ENCODE peak calls at places on chromosome 13, in ten cellular contexts. F is kidney; V is heart left ventricle; U is endodermal cell; X is thoracic aorta; A is vagina; C is fibroblast of lung; K is cardiac muscle cell; L is effector memory CD4-positive, alpha-beta T cell; N is Peyer's patch. H is an unnamed sample.

GRCh38 chr13:41495044-41495443 is 37.7 kb downstream of the RGCC start:
- DNase-seq in F (no peak), V (no peak), U (no peak), X (no peak), A (no peak), C (no peak), K (no peak), L (no peak), N (no peak), H (no peak)

GRCh38 chr13:30864352-30865130 is 41.5 kb upstream of the MEDAG start:
- DNase-seq in F (no peak), V (no peak), U (peak; percentile 50), X (no peak), A (no peak), C (peak; percentile 98), K (peak; percentile 89), L (no peak), N (no peak), H (no peak)

GRCh38 chr13:27170521-27171243 is 929 bp downstream of the USP12 start:
- DNase-seq in F (peak; percentile 84), V (no peak), U (peak; percentile 85), X (no peak), A (no peak), C (no peak), K (peak; percentile 59), L (peak; percentile 5), N (peak; percentile 61), H (peak; percentile 78)

GRCh38 chr13:40440990-40441820 is 225.2 kb downstream of the FOXO1 start:
- DNase-seq in F (peak; percentile 89), V (peak; percentile 89), U (no peak), X (peak; percentile 38), A (no peak), C (peak; percentile 42), K (peak; percentile 55), L (no peak), N (peak; percentile 68), H (peak; percentile 69)

GRCh38 chr13:113155201-113155600 is 3.2 kb upstream of the PROZ start:
- DNase-seq in F (no peak), V (no peak), U (peak; percentile 41), X (no peak), A (peak; percentile 86), C (no peak), K (no peak), L (no peak), N (no peak), H (no peak)

GRCh38 chr13:93775027-93775426 is 548.4 kb downstream of the GPC6 start:
- DNase-seq in F (no peak), V (no peak), U (no peak), X (no peak), A (no peak), C (no peak), K (no peak), L (no peak), N (no peak), H (no peak)

GRCh38 chr13:48585456-48585840 is 52.6 kb upstream of the RCBTB2 start:
- DNase-seq in F (no peak), V (no peak), U (no peak), X (no peak), A (no peak), C (peak; percentile 82), K (peak; percentile 88), L (no peak), N (no peak), H (no peak)

GRCh38 chr13:111949311-111949710 is 117.6 kb upstream of the SOX1 start:
- DNase-seq in F (no peak), V (no peak), U (no peak), X (no peak), A (peak; percentile 49), C (no peak), K (no peak), L (no peak), N (peak; percentile 20), H (peak; percentile 40)

GRCh38 chr13:40665061-40665753 is 1.2 kb downstream of the FOXO1 start:
- DNase-seq in F (peak; percentile 86), V (peak; percentile 52), U (peak; percentile 77), X (no peak), A (no peak), C (no peak), K (no peak), L (no peak), N (peak; percentile 72), H (peak; percentile 80)

GRCh38 chr13:48232420-48233096 is 448 bp upstream of the ITM2B start:
- DNase-seq in F (no peak), V (no peak), U (peak; percentile 91), X (no peak), A (peak; percentile 94), C (no peak), K (no peak), L (peak; percentile 2), N (peak; percentile 89), H (no peak)

GRCh38 chr13:49023441-49023840 is 47.7 kb downstream of the FNDC3A start:
- DNase-seq in F (no peak), V (no peak), U (no peak), X (no peak), A (no peak), C (peak; percentile 88), K (peak; percentile 38), L (no peak), N (no peak), H (no peak)

GRCh38 chr13:46893820-46894533 is 2.9 kb downstream of the HTR2A start:
- DNase-seq in F (peak; percentile 82), V (peak; percentile 50), U (peak; percentile 91), X (no peak), A (no peak), C (peak; percentile 36), K (peak; percentile 65), L (peak; percentile 29), N (peak; percentile 74), H (peak; percentile 90)

GRCh38 chr13:100209857-100210580 is 121.1 kb downstream of the PCCA start:
- DNase-seq in F (no peak), V (no peak), U (no peak), X (no peak), A (no peak), C (peak; percentile 87), K (peak; percentile 60), L (no peak), N (no peak), H (no peak)
- H3K4me3 ChIP-seq in F (no peak overlapping the region), V (no peak overlapping the region), U (no peak overlapping the region), X (no peak overlapping the region), A (no peak overlapping the region), C (no peak overlapping the region), K (no peak overlapping the region), L (no peak overlapping the region), N (no peak overlapping the region), H (no peak overlapping the region)

DNA sequence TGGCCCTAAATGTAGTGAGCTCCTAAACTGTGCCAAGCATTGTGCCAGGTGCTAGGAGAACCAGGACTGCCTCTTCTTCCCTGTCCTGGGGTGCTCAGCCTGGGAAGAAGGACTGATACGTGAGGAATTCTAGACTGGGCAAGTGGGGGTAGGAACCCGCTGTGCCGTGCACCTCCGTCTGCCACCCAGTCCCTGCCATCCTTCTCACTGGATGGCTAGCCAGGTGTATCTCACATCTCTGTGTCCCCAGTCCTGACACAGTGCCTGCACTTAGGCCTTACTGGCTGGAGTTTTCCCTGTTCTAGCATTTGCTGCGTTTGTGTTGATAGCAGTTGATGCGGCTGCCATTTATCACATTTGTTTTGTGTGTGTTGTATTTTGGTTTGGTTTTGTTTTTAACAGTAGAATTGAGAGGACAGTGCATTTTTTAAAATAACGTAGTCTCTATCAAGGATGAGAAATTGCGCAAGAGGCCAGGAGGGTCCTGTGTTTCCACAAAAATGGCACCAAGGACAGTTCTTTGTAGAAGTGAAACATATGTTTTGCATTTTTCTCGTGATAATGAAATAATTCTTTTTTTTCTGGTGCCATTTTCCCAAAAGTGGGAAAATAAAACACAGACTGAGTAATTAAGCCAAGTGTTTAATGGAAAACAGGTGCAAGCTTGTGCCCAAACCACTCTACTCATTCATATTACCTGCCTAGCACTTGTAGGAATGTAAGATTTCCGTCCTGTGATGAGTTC is 4.7 kb upstream of the GPR183 start:
- DNase-seq in F (no peak), V (no peak), U (no peak), X (no peak), A (no peak), C (no peak), K (peak; percentile 40), L (no peak), N (no peak), H (no peak)
- H3K4me1 ChIP-seq in F (peaks cover 4% of the 10 kb centered on the region), V (peaks cover 32% of the 10 kb centered on the region), U (peaks cover 17% of the 10 kb centered on the region), X (peaks cover 24% of the 10 kb centered on the region), A (peaks cover 39% of the 10 kb centered on the region), C (peaks cover 28% of the 10 kb centered on the region), K (peaks cover 22% of the 10 kb centered on the region), L (peaks cover 79% of the 10 kb centered on the region), N (peaks cover 16% of the 10 kb centered on the region), H (peaks cover 36% of the 10 kb centered on the region)

DNA sequence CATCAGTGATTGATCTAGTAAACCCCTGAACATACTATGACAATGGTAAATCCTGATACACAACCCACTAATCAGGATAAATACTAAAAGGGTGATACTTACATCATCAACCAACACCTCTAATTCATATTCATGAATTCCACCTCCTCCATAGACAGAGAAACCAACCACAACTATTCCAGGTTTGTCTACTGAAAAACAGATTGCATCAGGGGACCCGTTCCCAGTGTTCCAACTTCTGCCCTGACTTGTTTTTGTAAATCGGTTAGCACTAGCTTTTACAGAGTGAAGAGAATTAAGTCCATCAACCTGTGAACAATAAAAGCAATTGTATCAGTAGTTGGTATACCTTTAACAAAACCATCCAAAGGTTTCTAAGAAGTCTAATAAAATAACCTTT is 149.2 kb downstream of the MYCBP2 start:
- DNase-seq in F (no peak), V (no peak), U (no peak), X (no peak), A (no peak), C (no peak), K (no peak), L (no peak), N (no peak), H (no peak)
- H3K36me3 ChIP-seq in F (peaks cover 15% of the 10 kb centered on the region), V (peaks cover 16% of the 10 kb centered on the region), U (peaks cover 30% of the 10 kb centered on the region), X (peaks cover 32% of the 10 kb centered on the region), A (no peaks in the 10 kb centered on the region), C (peaks cover 5% of the 10 kb centered on the region), K (peaks cover 43% of the 10 kb centered on the region), L (peaks cover 82% of the 10 kb centered on the region), N (no peaks in the 10 kb centered on the region), H (peaks cover 98% of the 10 kb centered on the region)

GRCh38 chr13:103066079-103066880 is at the start of gene SLC10A2:
- DNase-seq in F (no peak), V (no peak), U (no peak), X (no peak), A (no peak), C (no peak), K (no peak), L (no peak), N (peak; percentile 56), H (no peak)

GRCh38 chr13:103067751-103068563 is 1.7 kb upstream of the SLC10A2 start:
- DNase-seq in F (no peak), V (no peak), U (peak; percentile 86), X (no peak), A (no peak), C (no peak), K (no peak), L (no peak), N (peak; percentile 85), H (no peak)

GRCh38 chr13:103062079-103062478 is 4.1 kb downstream of the SLC10A2 start:
- DNase-seq in F (no peak), V (no peak), U (no peak), X (no peak), A (no peak), C (no peak), K (no peak), L (no peak), N (no peak), H (no peak)

GRCh38 chr13:103066991-103067390 is 774 bp upstream of the SLC10A2 start:
- DNase-seq in F (no peak), V (no peak), U (no peak), X (no peak), A (no peak), C (no peak), K (no peak), L (no peak), N (no peak), H (no peak)

GRCh38 chr13:103063376-103063775 is 2.8 kb downstream of the SLC10A2 start:
- DNase-seq in F (no peak), V (no peak), U (no peak), X (no peak), A (no peak), C (no peak), K (no peak), L (no peak), N (no peak), H (no peak)
- H3K4me3 ChIP-seq in F (peak overlapping the region; percentile 67), V (no peak overlapping the region), U (no peak overlapping the region), X (no peak overlapping the region), A (no peak overlapping the region), C (no peak overlapping the region), K (no peak overlapping the region), L (no peak overlapping the region), N (no peak overlapping the region), H (no peak overlapping the region)